ENCODE peak calls at places on chromosomes 6 and 20, in six cellular contexts. B, N, Y, J, E and X are unnamed samples.

GRCh38 chr20:33917813-33918525 is 75.7 kb upstream of the RALY start:
- DNase-seq in J (no peak), Y (no peak), E (no peak), N (no peak), B (no peak), X (no peak)

GRCh38 chr6:122677436-122677835 is 67.2 kb downstream of the PKIB start:
- DNase-seq in B (no peak), Y (no peak), E (no peak), N (no peak), J (no peak), X (no peak)

GRCh38 chr6:37617073-37617472 is 80.6 kb downstream of the MDGA1 start:
- DNase-seq in Y (no peak), N (no peak), B (no peak), J (no peak), E (no peak), X (no peak)

GRCh38 chr20:48716086-48716485 is 111.7 kb downstream of the PREX1 start:
- DNase-seq in Y (peak; percentile 48), J (no peak), N (no peak), B (peak; percentile 28), E (no peak), X (no peak)

GRCh38 chr6:10759312-10759839 is 11.8 kb downstream of the TMEM14B start:
- DNase-seq in J (no peak), B (no peak), Y (no peak), E (no peak), N (peak; percentile 87), X (no peak)

GRCh38 chr6:22748681-22749080 is 179.3 kb downstream of the HDGFL1 start:
- DNase-seq in J (no peak), B (no peak), Y (no peak), N (no peak), E (no peak), X (no peak)

GRCh38 chr6:152004896-152005295 is 197.4 kb downstream of the ESR1 start:
- DNase-seq in E (no peak), J (no peak), B (no peak), N (no peak), Y (no peak), X (no peak)

GRCh38 chr6:105982761-105983600 is 103.2 kb upstream of the PRDM1 start:
- DNase-seq in J (no peak), E (no peak), N (no peak), Y (no peak), B (no peak), X (no peak)

GRCh38 chr20:15760217-15760567 is 813.1 kb downstream of the KIF16B start:
- DNase-seq in E (no peak), N (peak; percentile 0), J (no peak), B (no peak), Y (no peak), X (no peak)

GRCh38 chr6:63689421-63689820 is 53.8 kb downstream of the PHF3 start:
- DNase-seq in J (no peak), Y (no peak), E (no peak), N (peak; percentile 7), B (no peak), X (no peak)

GRCh38 chr6:138647006-138647405 is 126.6 kb upstream of the CCDC28A start:
- DNase-seq in B (no peak), J (no peak), N (peak; percentile 78), Y (no peak), E (no peak), X (no peak)

GRCh38 chr6:1312444-1313363 is 806 bp downstream of the FOXQ1 start:
- DNase-seq in N (peak; percentile 42), Y (peak; percentile 70), J (no peak), B (peak; percentile 41), E (no peak), X (no peak)

GRCh38 chr20:24648919-24649318 is 179.5 kb downstream of the SYNDIG1 start:
- DNase-seq in Y (no peak), J (no peak), N (no peak), B (no peak), E (no peak), X (no peak)

GRCh38 chr6:141552463-141552862 is 580.3 kb upstream of the GJE1 start:
- DNase-seq in J (no peak), B (no peak), Y (no peak), N (peak; percentile 41), E (no peak), X (no peak)

GRCh38 chr6:20946037-20946436 is 411.8 kb downstream of the CDKAL1 start:
- DNase-seq in E (no peak), N (peak; percentile 33), B (no peak), J (no peak), Y (no peak), X (no peak)

DNA sequence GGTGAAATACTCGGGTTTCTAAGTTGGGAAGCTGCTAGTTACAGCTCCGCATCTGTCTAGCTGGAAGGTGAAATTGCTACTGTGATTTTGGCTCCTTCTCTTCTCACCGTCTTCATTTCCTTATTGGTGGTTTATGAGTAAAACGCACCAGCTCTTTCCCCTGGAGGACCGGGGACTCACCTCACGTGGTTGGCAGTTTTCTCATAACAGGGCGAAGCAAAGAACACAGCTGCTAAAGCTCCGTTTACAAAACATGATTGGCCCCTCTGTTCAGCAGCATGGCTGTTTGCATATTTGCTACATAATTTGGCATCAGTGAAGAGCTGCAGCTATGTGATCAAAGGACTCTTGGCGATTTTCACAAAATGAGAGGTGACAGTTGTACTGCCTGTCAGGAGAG is 20.5 kb upstream of the TMEM181 start:
- DNase-seq in J (no peak), N (no peak), B (no peak), E (no peak), Y (no peak), X (no peak)
- H3K9me3 ChIP-seq in J (no peaks in the 10 kb centered on the region), N (no peaks in the 10 kb centered on the region), B (no peaks in the 10 kb centered on the region), E (no peaks in the 10 kb centered on the region), Y (no peaks in the 10 kb centered on the region), X (no peaks in the 10 kb centered on the region)

GRCh38 chr6:30857537-30857936 is 26.8 kb upstream of the DDR1 start:
- DNase-seq in J (no peak), B (no peak), E (no peak), N (no peak), Y (no peak), X (no peak)
- H3K9me3 ChIP-seq in J (no peaks in the 10 kb centered on the region), B (no peaks in the 10 kb centered on the region), E (no peaks in the 10 kb centered on the region), N (no peaks in the 10 kb centered on the region), Y (no peaks in the 10 kb centered on the region), X (no peaks in the 10 kb centered on the region)

GRCh38 chr6:167305796-167306195 is 14.7 kb downstream of the UNC93A start:
- DNase-seq in B (no peak), J (no peak), N (no peak), Y (no peak), E (no peak), X (no peak)
- H3K9me3 ChIP-seq in B (no peaks in the 10 kb centered on the region), J (no peaks in the 10 kb centered on the region), N (no peaks in the 10 kb centered on the region), Y (no peaks in the 10 kb centered on the region), E (no peaks in the 10 kb centered on the region), X (no peaks in the 10 kb centered on the region)

GRCh38 chr6:27442932-27443331 is 30.0 kb downstream of the ZNF184 start:
- DNase-seq in Y (no peak), E (no peak), N (no peak), B (no peak), J (no peak), X (no peak)

GRCh38 chr6:27451660-27452390 is 21.1 kb downstream of the ZNF184 start:
- DNase-seq in B (no peak), E (no peak), J (no peak), Y (no peak), N (no peak), X (no peak)

GRCh38 chr6:27452496-27452897 is 20.4 kb downstream of the ZNF184 start:
- DNase-seq in N (peak; percentile 14), B (no peak), Y (no peak), J (no peak), E (no peak), X (no peak)

DNA sequence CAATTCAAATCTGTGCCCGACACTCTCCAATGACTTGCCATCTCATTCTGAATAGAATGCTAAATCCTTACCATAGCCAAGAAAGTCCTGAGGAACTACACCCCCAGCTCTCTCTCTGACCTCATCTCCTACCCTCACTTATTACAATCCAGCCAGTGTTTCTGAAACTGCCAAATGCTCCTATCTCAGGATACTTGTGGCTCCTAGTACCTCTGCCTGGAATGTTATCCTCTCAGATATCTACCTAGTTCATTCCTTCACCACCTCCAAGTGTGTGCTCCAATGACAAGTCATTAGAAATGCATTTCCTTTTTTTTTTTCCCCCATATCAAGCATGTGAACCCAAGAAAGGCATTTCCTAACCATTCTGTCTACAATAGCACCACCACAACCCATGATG is 24.4 kb downstream of the ZNF184 start:
- DNase-seq in N (no peak), Y (no peak), J (no peak), B (no peak), E (no peak), X (no peak)
- H3K9me3 ChIP-seq in N (peaks cover 10% of the 10 kb centered on the region), Y (no peaks in the 10 kb centered on the region), J (peaks cover 14% of the 10 kb centered on the region), B (peaks cover 7% of the 10 kb centered on the region), E (peaks cover 83% of the 10 kb centered on the region), X (peaks cover 46% of the 10 kb centered on the region)

GRCh38 chr20:39523405-39523804 is 561.3 kb downstream of the DHX35 start:
- DNase-seq in J (no peak), E (no peak), N (no peak), B (no peak), Y (no peak), X (no peak)
- H3K9me3 ChIP-seq in J (no peaks in the 10 kb centered on the region), E (no peaks in the 10 kb centered on the region), N (no peaks in the 10 kb centered on the region), B (no peaks in the 10 kb centered on the region), Y (no peaks in the 10 kb centered on the region), X (no peaks in the 10 kb centered on the region)

GRCh38 chr20:41598719-41599118 is 19.5 kb downstream of the CHD6 start:
- DNase-seq in N (no peak), E (no peak), Y (no peak), J (no peak), B (no peak), X (no peak)

GRCh38 chr20:41600926-41601631 is 17.1 kb downstream of the CHD6 start:
- DNase-seq in N (no peak), J (no peak), Y (no peak), E (no peak), B (no peak), X (no peak)

GRCh38 chr20:41599699-41600104 is 18.5 kb downstream of the CHD6 start:
- DNase-seq in B (no peak), E (no peak), N (no peak), J (no peak), Y (no peak), X (no peak)

GRCh38 chr20:41604002-41604401 is 14.2 kb downstream of the CHD6 start:
- DNase-seq in E (no peak), N (no peak), B (no peak), J (no peak), Y (no peak), X (no peak)

DNA sequence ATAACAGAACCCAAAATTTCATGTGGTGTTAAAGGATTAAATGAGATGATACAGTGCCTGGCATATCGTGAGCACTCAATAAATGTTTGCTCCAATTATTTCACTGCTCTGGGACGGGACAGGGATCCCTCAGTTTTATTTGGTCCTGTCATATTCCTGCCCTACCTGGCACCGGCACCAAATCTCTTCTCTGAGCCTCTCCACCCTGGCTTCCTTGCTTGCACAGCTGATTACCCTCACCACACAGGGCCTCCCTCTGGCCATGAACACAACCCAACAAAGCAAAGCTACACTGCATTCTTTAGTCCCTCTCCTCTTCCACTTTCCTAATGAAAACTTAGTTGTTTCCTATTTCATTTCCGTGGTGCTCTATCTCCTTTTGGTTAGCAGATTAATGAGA is 16.4 kb downstream of the CHD6 start:
- DNase-seq in E (no peak), Y (no peak), B (no peak), N (no peak), J (no peak), X (no peak)
- H3K9me3 ChIP-seq in E (peaks cover 34% of the 10 kb centered on the region), Y (no peaks in the 10 kb centered on the region), B (no peaks in the 10 kb centered on the region), N (no peaks in the 10 kb centered on the region), J (peaks cover 4% of the 10 kb centered on the region), X (peaks cover 13% of the 10 kb centered on the region)